ENCODE peak calls at places on chromosomes 11 and 22, in ten cellular contexts. K is T47D; I is caudate nucleus; X is mucosa of descending colon; P is adipocyte; F is stimulated activated CD4-positive, alpha-beta T cell treated with anti-CD3 and anti-CD28 coated beads, Interleukin-12 subunit alpha, Interleukin-12 subunit beta, amount 100 ng/mL, for 4 hours; C is GM23248; E is CD8-positive, alpha-beta memory T cell; G is AG04450; M is heart right ventricle. L is an unnamed sample.
A peak's percentile ranks its signal among the peaks of the same experiment; 100 is the strongest.

GRCh38 chr22:47043835-47044721 is 281.6 kb downstream of the TBC1D22A start:
- DNase-seq in I (no peak), E (no peak), M (no peak), X (peak; percentile 88), C (peak; percentile 42), P (no peak), K (no peak), F (no peak), G (peak; percentile 4), L (no peak)

GRCh38 chr11:111336582-111337256 is 38.4 kb downstream of the POU2AF3 start:
- DNase-seq in E (no peak), C (peak; percentile 94), F (no peak), M (no peak), X (no peak), G (no peak), P (peak; percentile 95), K (no peak), I (no peak), L (no peak)

GRCh38 chr11:59767212-59767611 is 12.0 kb downstream of the STX3 start:
- DNase-seq in I (no peak), E (no peak), X (no peak), G (no peak), F (no peak), M (no peak), P (no peak), K (no peak), C (no peak), L (no peak)

GRCh38 chr11:117220999-117221774 is 10.7 kb downstream of the PCSK7 start:
- DNase-seq in F (no peak), C (no peak), E (no peak), I (no peak), P (no peak), G (no peak), M (peak; percentile 61), K (no peak), X (no peak), L (no peak)

GRCh38 chr22:24420072-24420976 is 7.1 kb upstream of the ADORA2A start:
- DNase-seq in M (peak; percentile 52), K (no peak), C (no peak), E (no peak), P (no peak), F (no peak), G (no peak), X (peak; percentile 48), I (no peak), L (no peak)

GRCh38 chr22:44438481-44439131 is 59.4 kb downstream of the RTL6 start:
- DNase-seq in C (no peak), E (no peak), X (no peak), M (no peak), I (no peak), K (no peak), P (no peak), G (no peak), F (no peak), L (no peak)

GRCh38 chr11:108697872-108698473 is 33.1 kb downstream of the DDX10 start:
- DNase-seq in F (peak; percentile 6), X (no peak), K (peak; percentile 51), G (peak; percentile 58), E (no peak), M (peak; percentile 65), I (no peak), C (peak; percentile 85), P (peak; percentile 88), L (peak; percentile 37)

GRCh38 chr22:19767427-19768380 is 7.1 kb downstream of the TBX1 start:
- DNase-seq in E (no peak), K (no peak), I (no peak), M (peak; percentile 24), C (no peak), G (no peak), P (no peak), X (no peak), F (no peak), L (no peak)